ENCODE peak calls at places on chromosomes 13 and 19, in five cellular contexts. T, H, M, L and W are unnamed samples.

GRCh38 chr19:7645159-7645558 is 8.2 kb downstream of the STXBP2 start:
- DNase-seq in T (no peak), H (no peak), M (peak; percentile 71), L (no peak), W (no peak)

GRCh38 chr19:14473915-14474578 is 1.1 kb downstream of the PTGER1 start:
- DNase-seq in T (peak; percentile 53), H (no peak), M (peak; percentile 90), L (no peak), W (no peak)

GRCh38 chr13:48660356-48661076 is 6.8 kb downstream of the CYSLTR2 start:
- DNase-seq in T (no peak), H (no peak), M (no peak), L (no peak), W (no peak)

GRCh38 chr19:6023085-6023682 is 45.2 kb upstream of the RANBP3 start:
- DNase-seq in T (no peak), H (no peak), M (no peak), L (peak; percentile 71), W (no peak)

GRCh38 chr13:93987458-93987857 is 492.0 kb downstream of the DCT start:
- DNase-seq in T (no peak), H (no peak), M (no peak), L (no peak), W (no peak)

GRCh38 chr13:60654405-60654804 is 257.4 kb downstream of the TDRD3 start:
- DNase-seq in T (no peak), H (no peak), M (no peak), L (no peak), W (no peak)

GRCh38 chr13:25249001-25249543 is 38.2 kb downstream of the MTMR6 start:
- DNase-seq in T (no peak), H (no peak), M (no peak), L (peak; percentile 43), W (no peak)

GRCh38 chr19:28296506-28296905 is 916.4 kb downstream of the UQCRFS1 start:
- DNase-seq in T (no peak), H (no peak), M (no peak), L (no peak), W (no peak)

GRCh38 chr13:57846600-57847173 is 215.1 kb downstream of the PCDH17 start:
- DNase-seq in T (no peak), H (no peak), M (no peak), L (no peak), W (no peak)

GRCh38 chr13:29849731-29850212 is 645 bp downstream of the UBL3 start:
- DNase-seq in T (peak; percentile 69), H (peak; percentile 32), M (peak; percentile 92), L (peak; percentile 71), W (no peak)

GRCh38 chr19:58476498-58477015 is 405 bp downstream of the ZNF446 start:
- DNase-seq in T (no peak), H (no peak), M (no peak), L (no peak), W (no peak)

GRCh38 chr13:110689711-110690110 is 16.2 kb downstream of the CARS2 start:
- DNase-seq in T (no peak), H (no peak), M (no peak), L (no peak), W (no peak)

GRCh38 chr19:2475018-2475701 is 767 bp upstream of the GADD45B start:
- DNase-seq in T (peak; percentile 65), H (no peak), M (peak; percentile 93), L (peak; percentile 48), W (no peak)

GRCh38 chr13:111215081-111216047 is 100.3 kb downstream of the ARHGEF7 start:
- DNase-seq in T (no peak), H (no peak), M (no peak), L (no peak), W (no peak)

DNA sequence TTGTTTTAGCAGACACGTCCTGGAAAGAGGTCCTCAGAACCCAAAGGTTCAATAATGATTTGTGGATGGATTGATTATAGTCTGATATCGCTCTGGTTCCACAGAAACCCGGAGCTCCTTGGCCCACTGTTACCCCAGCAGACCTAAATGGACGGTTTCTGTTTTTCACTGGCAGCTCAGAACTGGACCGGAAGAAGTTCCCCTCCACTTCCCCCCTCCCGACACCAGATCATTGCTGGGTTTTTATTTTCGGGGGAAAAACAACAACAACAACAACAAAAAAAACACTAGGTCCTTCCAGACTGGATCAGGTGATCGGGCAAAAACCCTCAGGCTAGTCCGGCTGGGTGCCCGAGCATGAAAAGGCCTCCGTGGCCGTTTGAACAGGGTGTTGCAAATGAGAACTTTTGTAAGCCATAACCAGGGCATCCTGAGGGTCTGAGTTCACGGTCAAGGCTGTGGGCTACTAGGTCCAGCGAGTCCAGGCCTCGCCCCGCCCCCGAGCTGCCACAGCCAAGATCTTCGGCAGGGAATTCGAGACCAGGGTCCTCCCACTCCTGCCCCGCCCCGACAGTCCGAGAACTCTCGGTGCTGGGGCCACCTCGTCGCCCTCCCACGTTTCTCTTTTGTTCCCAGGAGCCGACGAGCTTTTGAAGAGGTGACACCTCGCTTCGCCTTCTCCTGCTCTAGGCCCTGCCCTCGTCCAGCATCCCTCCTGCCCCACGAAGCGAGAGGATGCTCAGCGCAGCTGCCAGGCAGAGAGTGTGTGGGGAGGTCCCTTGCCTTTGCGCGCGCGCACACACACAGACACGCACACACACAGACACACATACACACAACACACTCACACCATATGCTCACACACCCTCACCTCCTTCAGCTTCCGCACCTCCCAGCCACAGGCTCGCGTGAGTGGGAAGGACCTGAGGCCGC is 8.7 kb downstream of the ZIC2 start:
- DNase-seq in T (no peak), H (no peak), M (peak; percentile 76), L (no peak), W (no peak)
- H3K4me1 ChIP-seq in T (peaks cover 31% of the 10 kb centered on the region), H (peaks cover 11% of the 10 kb centered on the region), M (no peaks in the 10 kb centered on the region), L (no peaks in the 10 kb centered on the region), W (peaks cover 7% of the 10 kb centered on the region)

GRCh38 chr19:46471116-46471733 is at the start of gene PNMA8A:
- DNase-seq in T (peak; percentile 24), H (peak; percentile 65), M (peak; percentile 92), L (peak; percentile 57), W (no peak)
- TF ChIP-seq POLR2A in T (no peak), H (peak; percentile 58), M (no peak), L (no peak), W (no peak)

GRCh38 chr19:11168568-11168967 is 13.0 kb upstream of the SPC24 start:
- DNase-seq in T (no peak), H (peak; percentile 49), M (no peak), L (peak; percentile 97), W (no peak)
- H3K4me1 ChIP-seq in T (peaks cover 30% of the 10 kb centered on the region), H (peaks cover 10% of the 10 kb centered on the region), M (peaks cover 6% of the 10 kb centered on the region), L (peaks cover 9% of the 10 kb centered on the region), W (peaks cover 36% of the 10 kb centered on the region)

GRCh38 chr19:36771275-36772231 is 1.1 kb downstream of the ZNF850 start:
- DNase-seq in T (peak; percentile 36), H (no peak), M (no peak), L (peak; percentile 87), W (no peak)
- TF ChIP-seq POLR2A in T (no peak), H (no peak), M (no peak), L (no peak), W (no peak)

GRCh38 chr19:42065511-42065910 is 4.5 kb downstream of the GRIK5 start:
- DNase-seq in T (no peak), H (no peak), M (no peak), L (no peak), W (no peak)

GRCh38 chr19:42065051-42065450 is 5.0 kb downstream of the GRIK5 start:
- DNase-seq in T (no peak), H (no peak), M (peak; percentile 73), L (no peak), W (no peak)

GRCh38 chr19:42066075-42066754 is 3.8 kb downstream of the GRIK5 start:
- DNase-seq in T (no peak), H (no peak), M (no peak), L (peak; percentile 19), W (no peak)

GRCh38 chr19:42062381-42062780 is 7.6 kb downstream of the GRIK5 start:
- DNase-seq in T (no peak), H (no peak), M (no peak), L (no peak), W (no peak)

DNA sequence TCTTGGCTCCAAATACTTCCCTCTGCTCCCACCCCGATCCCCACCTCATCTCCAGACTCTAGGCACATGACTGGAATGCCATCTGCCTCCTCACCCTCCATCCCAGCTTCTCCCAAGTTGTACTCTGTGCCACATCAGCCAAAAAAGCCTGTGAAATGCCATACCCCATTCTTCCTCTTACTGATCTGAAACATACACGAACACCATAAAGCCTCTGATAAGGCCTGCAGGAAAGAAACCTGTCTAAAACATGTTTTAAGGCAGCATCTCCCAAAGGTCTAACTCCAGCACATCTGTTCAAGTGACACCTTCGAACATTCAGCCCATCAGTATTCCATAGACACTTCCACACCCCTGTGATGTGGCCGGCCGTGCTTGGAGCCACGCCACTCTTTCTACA is 5.6 kb downstream of the GRIK5 start:
- DNase-seq in T (no peak), H (no peak), M (no peak), L (no peak), W (no peak)
- H3K4me1 ChIP-seq in T (peaks cover 9% of the 10 kb centered on the region), H (no peaks in the 10 kb centered on the region), M (peaks cover 1% of the 10 kb centered on the region), L (no peaks in the 10 kb centered on the region), W (peaks cover 10% of the 10 kb centered on the region)

GRCh38 chr19:55643003-55643732 is at the start of gene ZNF581:
- DNase-seq in T (peak; percentile 82), H (peak; percentile 97), M (peak; percentile 95), L (peak; percentile 78), W (no peak)
- TF ChIP-seq POLR2A in T (peak; percentile 47), H (peak; percentile 45), M (no peak), L (peak; percentile 38), W (peak; percentile 10)